ENCODE peak calls at places on chromosomes 7 and 10, in ten cellular contexts. One of them, this sample, is unnamed.

GRCh38 chr7:101952355-101953247 is 135.2 kb downstream of the CUX1 start:
- DNase-seq in fibroblast of pulmonary artery: peak; percentile 85
- DNase-seq in hepatocyte: peak; percentile 51
- DNase-seq in ovary: no peak
- DNase-seq in A549: no peak
- DNase-seq in left ventricle myocardium inferior: no peak
- DNase-seq in NB4: peak; percentile 53
- DNase-seq in cardiac fibroblast: peak; percentile 80
- DNase-seq in AG04449: peak; percentile 63
- DNase-seq in psoas muscle: peak; percentile 27
- DNase-seq in this sample: no peak

GRCh38 chr10:31599626-31600504 is 280.8 kb downstream of the ZEB1 start:
- DNase-seq in ovary: no peak
- DNase-seq in A549: no peak
- DNase-seq in cardiac fibroblast: no peak
- DNase-seq in psoas muscle: no peak
- DNase-seq in fibroblast of pulmonary artery: no peak
- DNase-seq in AG04449: no peak
- DNase-seq in left ventricle myocardium inferior: no peak
- DNase-seq in hepatocyte: no peak
- DNase-seq in NB4: peak; percentile 64
- DNase-seq in this sample: no peak

GRCh38 chr10:26759008-26759407 is 61.5 kb downstream of the PDSS1 start:
- DNase-seq in ovary: no peak
- DNase-seq in cardiac fibroblast: no peak
- DNase-seq in A549: no peak
- DNase-seq in left ventricle myocardium inferior: no peak
- DNase-seq in fibroblast of pulmonary artery: no peak
- DNase-seq in hepatocyte: no peak
- DNase-seq in psoas muscle: no peak
- DNase-seq in AG04449: no peak
- DNase-seq in NB4: no peak
- DNase-seq in this sample: no peak

GRCh38 chr7:24981544-24981951 is 1.6 kb upstream of the OSBPL3 start:
- DNase-seq in left ventricle myocardium inferior: peak; percentile 55
- DNase-seq in psoas muscle: peak; percentile 35
- DNase-seq in ovary: peak; percentile 57
- DNase-seq in fibroblast of pulmonary artery: peak; percentile 47
- DNase-seq in cardiac fibroblast: peak; percentile 49
- DNase-seq in NB4: peak; percentile 59
- DNase-seq in AG04449: no peak
- DNase-seq in hepatocyte: peak; percentile 73
- DNase-seq in A549: peak; percentile 48
- DNase-seq in this sample: peak; percentile 77

GRCh38 chr10:92702301-92702916 is 12.7 kb downstream of the HHEX start:
- DNase-seq in NB4: peak; percentile 47
- DNase-seq in fibroblast of pulmonary artery: no peak
- DNase-seq in ovary: no peak
- DNase-seq in cardiac fibroblast: no peak
- DNase-seq in AG04449: no peak
- DNase-seq in hepatocyte: no peak
- DNase-seq in left ventricle myocardium inferior: no peak
- DNase-seq in A549: no peak
- DNase-seq in psoas muscle: no peak
- DNase-seq in this sample: no peak

GRCh38 chr10:123796736-123797135 is 94.9 kb downstream of the CPXM2 start:
- DNase-seq in NB4: no peak
- DNase-seq in hepatocyte: no peak
- DNase-seq in cardiac fibroblast: no peak
- DNase-seq in left ventricle myocardium inferior: no peak
- DNase-seq in ovary: no peak
- DNase-seq in AG04449: no peak
- DNase-seq in A549: no peak
- DNase-seq in fibroblast of pulmonary artery: no peak
- DNase-seq in psoas muscle: no peak
- DNase-seq in this sample: no peak

GRCh38 chr10:96585726-96586418 is 940 bp downstream of the TM9SF3 start:
- DNase-seq in hepatocyte: peak; percentile 61
- DNase-seq in fibroblast of pulmonary artery: peak; percentile 8
- DNase-seq in NB4: peak; percentile 34
- DNase-seq in psoas muscle: no peak
- DNase-seq in cardiac fibroblast: no peak
- DNase-seq in A549: no peak
- DNase-seq in ovary: no peak
- DNase-seq in left ventricle myocardium inferior: no peak
- DNase-seq in AG04449: no peak
- DNase-seq in this sample: peak; percentile 49

GRCh38 chr10:121159670-121160069 is 308.5 kb downstream of the WDR11 start:
- DNase-seq in psoas muscle: no peak
- DNase-seq in fibroblast of pulmonary artery: no peak
- DNase-seq in hepatocyte: no peak
- DNase-seq in A549: no peak
- DNase-seq in ovary: no peak
- DNase-seq in left ventricle myocardium inferior: no peak
- DNase-seq in cardiac fibroblast: no peak
- DNase-seq in AG04449: no peak
- DNase-seq in NB4: no peak
- DNase-seq in this sample: peak; percentile 58

GRCh38 chr10:79224263-79224949 is 122.9 kb upstream of the PPIF start:
- DNase-seq in NB4: no peak
- DNase-seq in cardiac fibroblast: no peak
- DNase-seq in AG04449: no peak
- DNase-seq in ovary: no peak
- DNase-seq in left ventricle myocardium inferior: no peak
- DNase-seq in fibroblast of pulmonary artery: no peak
- DNase-seq in psoas muscle: no peak
- DNase-seq in hepatocyte: no peak
- DNase-seq in A549: no peak
- DNase-seq in this sample: no peak

GRCh38 chr7:140678816-140679130 is 6.0 kb downstream of the ADCK2 start:
- DNase-seq in AG04449: no peak
- DNase-seq in fibroblast of pulmonary artery: no peak
- DNase-seq in psoas muscle: no peak
- DNase-seq in left ventricle myocardium inferior: no peak
- DNase-seq in hepatocyte: no peak
- DNase-seq in cardiac fibroblast: no peak
- DNase-seq in A549: no peak
- DNase-seq in NB4: no peak
- DNase-seq in ovary: no peak
- DNase-seq in this sample: no peak

DNA sequence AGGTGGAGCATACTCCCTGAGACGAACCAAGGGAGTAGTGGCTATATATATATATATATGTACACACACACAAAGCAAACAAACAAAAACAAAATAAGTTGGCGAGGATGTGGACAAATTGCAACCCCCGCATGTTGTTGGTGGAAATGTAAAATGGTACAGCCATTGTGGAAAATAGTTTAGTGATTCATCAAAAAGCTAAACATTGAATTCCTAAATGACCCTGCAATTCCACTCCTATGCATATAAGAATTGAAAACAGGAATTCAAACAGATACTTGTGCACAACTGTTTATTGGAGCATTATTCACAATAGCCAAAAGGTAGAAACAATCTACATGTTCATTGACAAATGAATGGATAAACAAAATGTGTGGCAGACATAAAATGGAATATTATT is 407.9 kb downstream of the KCNMA1 start:
- DNase-seq in hepatocyte: no peak
- DNase-seq in fibroblast of pulmonary artery: no peak
- DNase-seq in A549: no peak
- DNase-seq in NB4: no peak
- DNase-seq in AG04449: no peak
- DNase-seq in psoas muscle: no peak
- DNase-seq in cardiac fibroblast: no peak
- DNase-seq in ovary: no peak
- DNase-seq in left ventricle myocardium inferior: no peak
- DNase-seq in this sample: no peak
- H3K4me3 ChIP-seq in hepatocyte: no peak overlapping the region
- H3K4me3 ChIP-seq in fibroblast of pulmonary artery: no peak overlapping the region
- H3K4me3 ChIP-seq in A549: no peak overlapping the region
- H3K4me3 ChIP-seq in NB4: no peak overlapping the region
- H3K4me3 ChIP-seq in AG04449: no peak overlapping the region
- H3K4me3 ChIP-seq in psoas muscle: no peak overlapping the region
- H3K4me3 ChIP-seq in cardiac fibroblast: no peak overlapping the region
- H3K4me3 ChIP-seq in ovary: no peak overlapping the region
- H3K4me3 ChIP-seq in left ventricle myocardium inferior: no peak overlapping the region
- H3K4me3 ChIP-seq in this sample: no peak overlapping the region

GRCh38 chr7:157473051-157473569 is 136.3 kb downstream of the DNAJB6 start:
- DNase-seq in fibroblast of pulmonary artery: no peak
- DNase-seq in NB4: no peak
- DNase-seq in A549: no peak
- DNase-seq in ovary: no peak
- DNase-seq in hepatocyte: no peak
- DNase-seq in psoas muscle: no peak
- DNase-seq in cardiac fibroblast: no peak
- DNase-seq in left ventricle myocardium inferior: no peak
- DNase-seq in AG04449: no peak
- DNase-seq in this sample: no peak

GRCh38 chr7:157476201-157476600 is 139.4 kb downstream of the DNAJB6 start:
- DNase-seq in ovary: peak; percentile 10
- DNase-seq in AG04449: no peak
- DNase-seq in NB4: no peak
- DNase-seq in hepatocyte: no peak
- DNase-seq in cardiac fibroblast: no peak
- DNase-seq in psoas muscle: no peak
- DNase-seq in A549: no peak
- DNase-seq in left ventricle myocardium inferior: no peak
- DNase-seq in fibroblast of pulmonary artery: no peak
- DNase-seq in this sample: no peak

GRCh38 chr7:157475095-157475494 is 138.3 kb downstream of the DNAJB6 start:
- DNase-seq in AG04449: no peak
- DNase-seq in left ventricle myocardium inferior: no peak
- DNase-seq in NB4: no peak
- DNase-seq in psoas muscle: no peak
- DNase-seq in A549: no peak
- DNase-seq in cardiac fibroblast: no peak
- DNase-seq in ovary: no peak
- DNase-seq in fibroblast of pulmonary artery: no peak
- DNase-seq in hepatocyte: no peak
- DNase-seq in this sample: no peak

GRCh38 chr7:157475601-157476000 is 138.8 kb downstream of the DNAJB6 start:
- DNase-seq in ovary: no peak
- DNase-seq in AG04449: no peak
- DNase-seq in cardiac fibroblast: no peak
- DNase-seq in NB4: no peak
- DNase-seq in hepatocyte: no peak
- DNase-seq in A549: no peak
- DNase-seq in left ventricle myocardium inferior: no peak
- DNase-seq in fibroblast of pulmonary artery: no peak
- DNase-seq in psoas muscle: no peak
- DNase-seq in this sample: no peak

GRCh38 chr7:157474685-157475084 is 137.9 kb downstream of the DNAJB6 start:
- DNase-seq in AG04449: no peak
- DNase-seq in A549: peak; percentile 53
- DNase-seq in psoas muscle: no peak
- DNase-seq in NB4: peak; percentile 54
- DNase-seq in left ventricle myocardium inferior: no peak
- DNase-seq in cardiac fibroblast: no peak
- DNase-seq in fibroblast of pulmonary artery: peak; percentile 13
- DNase-seq in ovary: peak; percentile 15
- DNase-seq in hepatocyte: no peak
- DNase-seq in this sample: peak; percentile 37
- TF ChIP-seq CTCF in AG04449: peak; percentile 21
- TF ChIP-seq CTCF in A549: peak; percentile 5
- TF ChIP-seq CTCF in psoas muscle: peak; percentile 25
- TF ChIP-seq CTCF in NB4: peak; percentile 46
- TF ChIP-seq CTCF in left ventricle myocardium inferior: peak; percentile 47
- TF ChIP-seq CTCF in cardiac fibroblast: peak; percentile 20
- TF ChIP-seq CTCF in fibroblast of pulmonary artery: peak; percentile 19
- TF ChIP-seq CTCF in ovary: no peak
- TF ChIP-seq CTCF in hepatocyte: peak; percentile 7
- TF ChIP-seq CTCF in this sample: peak; percentile 41

GRCh38 chr10:86402283-86402931 is 35.8 kb upstream of the GRID1 start:
- DNase-seq in AG04449: no peak
- DNase-seq in cardiac fibroblast: peak; percentile 28
- DNase-seq in A549: no peak
- DNase-seq in hepatocyte: no peak
- DNase-seq in psoas muscle: no peak
- DNase-seq in left ventricle myocardium inferior: no peak
- DNase-seq in NB4: no peak
- DNase-seq in ovary: no peak
- DNase-seq in fibroblast of pulmonary artery: no peak
- DNase-seq in this sample: no peak
- H3K4me3 ChIP-seq in AG04449: peak overlapping the region; percentile 26
- H3K4me3 ChIP-seq in cardiac fibroblast: no peak overlapping the region
- H3K4me3 ChIP-seq in A549: no peak overlapping the region
- H3K4me3 ChIP-seq in hepatocyte: no peak overlapping the region
- H3K4me3 ChIP-seq in psoas muscle: no peak overlapping the region
- H3K4me3 ChIP-seq in left ventricle myocardium inferior: peak overlapping the region; percentile 23
- H3K4me3 ChIP-seq in NB4: no peak overlapping the region
- H3K4me3 ChIP-seq in ovary: no peak overlapping the region
- H3K4me3 ChIP-seq in fibroblast of pulmonary artery: no peak overlapping the region
- H3K4me3 ChIP-seq in this sample: peak overlapping the region; percentile 98

GRCh38 chr10:14047431-14047830 is 283.3 kb downstream of the FRMD4A start:
- DNase-seq in psoas muscle: no peak
- DNase-seq in fibroblast of pulmonary artery: no peak
- DNase-seq in AG04449: no peak
- DNase-seq in ovary: no peak
- DNase-seq in NB4: no peak
- DNase-seq in left ventricle myocardium inferior: no peak
- DNase-seq in hepatocyte: no peak
- DNase-seq in cardiac fibroblast: no peak
- DNase-seq in A549: no peak
- DNase-seq in this sample: no peak

GRCh38 chr10:14052926-14053325 is 277.8 kb downstream of the FRMD4A start:
- DNase-seq in AG04449: no peak
- DNase-seq in NB4: no peak
- DNase-seq in left ventricle myocardium inferior: no peak
- DNase-seq in A549: no peak
- DNase-seq in hepatocyte: no peak
- DNase-seq in fibroblast of pulmonary artery: no peak
- DNase-seq in psoas muscle: no peak
- DNase-seq in ovary: no peak
- DNase-seq in cardiac fibroblast: no peak
- DNase-seq in this sample: no peak

GRCh38 chr10:14050598-14050997 is 280.1 kb downstream of the FRMD4A start:
- DNase-seq in fibroblast of pulmonary artery: no peak
- DNase-seq in hepatocyte: no peak
- DNase-seq in left ventricle myocardium inferior: no peak
- DNase-seq in AG04449: no peak
- DNase-seq in psoas muscle: no peak
- DNase-seq in cardiac fibroblast: no peak
- DNase-seq in NB4: no peak
- DNase-seq in ovary: no peak
- DNase-seq in A549: no peak
- DNase-seq in this sample: no peak

GRCh38 chr10:14048930-14049613 is 281.7 kb downstream of the FRMD4A start:
- DNase-seq in fibroblast of pulmonary artery: no peak
- DNase-seq in ovary: no peak
- DNase-seq in A549: peak; percentile 20
- DNase-seq in psoas muscle: no peak
- DNase-seq in left ventricle myocardium inferior: no peak
- DNase-seq in hepatocyte: peak; percentile 30
- DNase-seq in AG04449: no peak
- DNase-seq in cardiac fibroblast: no peak
- DNase-seq in NB4: no peak
- DNase-seq in this sample: peak; percentile 51
- TF ChIP-seq CTCF in fibroblast of pulmonary artery: no peak
- TF ChIP-seq CTCF in ovary: no peak
- TF ChIP-seq CTCF in A549: no peak
- TF ChIP-seq CTCF in psoas muscle: no peak
- TF ChIP-seq CTCF in left ventricle myocardium inferior: no peak
- TF ChIP-seq CTCF in hepatocyte: no peak
- TF ChIP-seq CTCF in AG04449: no peak
- TF ChIP-seq CTCF in cardiac fibroblast: no peak
- TF ChIP-seq CTCF in NB4: no peak
- TF ChIP-seq CTCF in this sample: no peak

GRCh38 chr10:103367379-103367781 is 396 bp upstream of the TAF5 start:
- DNase-seq in NB4: no peak
- DNase-seq in A549: no peak
- DNase-seq in hepatocyte: no peak
- DNase-seq in psoas muscle: no peak
- DNase-seq in cardiac fibroblast: no peak
- DNase-seq in ovary: no peak
- DNase-seq in AG04449: no peak
- DNase-seq in left ventricle myocardium inferior: no peak
- DNase-seq in fibroblast of pulmonary artery: no peak
- DNase-seq in this sample: peak; percentile 9
- H3K4me3 ChIP-seq in NB4: peak overlapping the region; percentile 72
- H3K4me3 ChIP-seq in A549: peak overlapping the region; percentile 93
- H3K4me3 ChIP-seq in hepatocyte: peak overlapping the region; percentile 25
- H3K4me3 ChIP-seq in psoas muscle: peak overlapping the region; percentile 95
- H3K4me3 ChIP-seq in cardiac fibroblast: peak overlapping the region; percentile 93
- H3K4me3 ChIP-seq in ovary: peak overlapping the region; percentile 61
- H3K4me3 ChIP-seq in AG04449: peak overlapping the region; percentile 86
- H3K4me3 ChIP-seq in left ventricle myocardium inferior: peak overlapping the region; percentile 92
- H3K4me3 ChIP-seq in fibroblast of pulmonary artery: peak overlapping the region; percentile 70
- H3K4me3 ChIP-seq in this sample: peak overlapping the region; percentile 90